ENCODE peak calls at places on chromosomes 12 and 14, in seven cellular contexts. V, X, G, E, L, S and J are unnamed samples.

GRCh38 chr12:32211066-32211768 is 104.6 kb downstream of the BICD1 start:
- DNase-seq in E (no peak), X (no peak), G (no peak), L (no peak), V (no peak), S (no peak), J (no peak)

GRCh38 chr14:63535918-63536317 is 7.3 kb downstream of the PPP2R5E start:
- DNase-seq in V (no peak), L (no peak), S (no peak), E (no peak), G (no peak), X (no peak), J (no peak)

GRCh38 chr12:127767631-127768030 is 499.3 kb upstream of the TMEM132C start:
- DNase-seq in V (no peak), E (no peak), L (no peak), X (no peak), G (no peak), S (no peak), J (no peak)

GRCh38 chr12:83321971-83322370 is 635.3 kb downstream of the TMTC2 start:
- DNase-seq in E (no peak), S (no peak), L (no peak), X (no peak), V (no peak), G (no peak), J (no peak)

GRCh38 chr14:76938092-76938500 is 90.4 kb downstream of the IRF2BPL start:
- DNase-seq in G (no peak), V (no peak), S (no peak), L (no peak), E (no peak), X (no peak), J (no peak)

GRCh38 chr14:75427126-75427481 is 718 bp upstream of the JDP2 start:
- DNase-seq in L (no peak), X (no peak), S (no peak), G (no peak), V (no peak), E (peak), J (no peak)

GRCh38 chr12:51533799-51534198 is 57.2 kb upstream of the SCN8A start:
- DNase-seq in L (no peak), X (no peak), E (no peak), S (no peak), V (no peak), G (no peak), J (no peak)

GRCh38 chr12:13165578-13166120 is 30.9 kb upstream of the EMP1 start:
- DNase-seq in X (peak), E (peak), S (no peak), G (no peak), L (no peak), V (no peak), J (no peak)

GRCh38 chr14:66624319-66624937 is 116.5 kb downstream of the GPHN start:
- DNase-seq in G (peak), V (peak), S (peak), E (no peak), L (peak), X (peak), J (peak)

GRCh38 chr12:98062464-98063245 is 452.7 kb upstream of the TMPO start:
- DNase-seq in V (no peak), G (no peak), S (no peak), L (no peak), X (no peak), E (no peak), J (no peak)

GRCh38 chr12:93089805-93090569 is 160.9 kb upstream of the EEA1 start:
- DNase-seq in V (no peak), S (peak), X (peak), L (no peak), E (no peak), G (no peak), J (no peak)

GRCh38 chr12:17215754-17216153 is 609.8 kb upstream of the LMO3 start:
- DNase-seq in S (no peak), E (no peak), G (no peak), L (no peak), X (peak), V (no peak), J (no peak)

GRCh38 chr14:105853907-105854599 is 327.7 kb downstream of the TMEM121 start:
- DNase-seq in G (no peak), X (no peak), L (no peak), S (no peak), E (no peak), V (no peak), J (no peak)

GRCh38 chr12:57088442-57089258 is at the start of gene NAB2:
- DNase-seq in L (peak), X (peak), S (peak), E (peak), G (peak), V (peak), J (peak)

GRCh38 chr12:57086951-57087688 is 1.8 kb upstream of the NAB2 start:
- DNase-seq in V (peak), G (no peak), S (peak), X (peak), L (no peak), E (peak), J (peak)

GRCh38 chr12:57089259-57090245 is 638 bp downstream of the NAB2 start:
- DNase-seq in V (peak), L (no peak), G (no peak), S (peak), E (peak), X (no peak), J (peak)

GRCh38 chr12:57085999-57086950 is 2.6 kb upstream of the NAB2 start:
- DNase-seq in V (peak), S (peak), L (no peak), X (no peak), E (peak), G (peak), J (peak)

DNA sequence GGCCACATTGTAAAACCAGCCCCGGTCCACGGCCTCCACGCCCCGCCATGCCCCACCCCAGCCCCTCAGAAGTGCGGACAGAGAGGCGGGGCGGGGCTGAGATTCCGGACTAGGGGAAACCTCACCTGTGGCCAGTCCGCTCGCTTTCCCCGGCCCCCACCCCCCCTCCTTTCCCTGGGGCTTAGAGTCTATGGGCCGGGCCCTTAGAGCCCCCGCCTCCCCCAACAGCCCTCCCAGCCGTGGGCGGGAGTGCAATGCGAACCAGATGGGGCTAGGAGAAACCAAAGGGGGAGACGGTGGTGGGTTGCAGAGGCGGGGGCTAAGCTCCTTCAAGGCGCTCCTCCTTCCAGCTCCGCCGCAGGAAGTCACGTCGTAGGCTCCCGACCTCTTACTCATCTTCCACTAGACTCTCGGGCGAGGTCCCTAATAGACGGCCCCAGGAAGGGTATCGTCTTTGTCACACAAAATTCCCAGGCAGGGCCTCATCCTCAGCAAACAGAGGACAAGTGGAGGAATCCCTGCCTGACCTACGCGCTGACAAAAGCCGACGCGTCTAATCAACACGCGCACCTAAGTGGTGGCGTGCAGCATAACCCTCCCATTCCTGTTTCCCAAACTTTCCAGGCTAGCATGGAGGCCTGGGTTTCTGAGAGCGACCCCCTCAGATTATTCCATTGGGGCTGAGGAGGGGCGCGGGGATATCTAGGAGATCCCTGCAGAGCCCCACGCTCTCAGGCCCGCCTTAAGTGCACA is 1.0 kb upstream of the NAB2 start:
- DNase-seq in V (peak), G (peak), L (peak), S (peak), E (peak), X (peak), J (peak)
- TF ChIP-seq JUND in V (no peak), G (no peak), L (no peak), S (no peak), E (no peak), X (no peak), J (no peak)

GRCh38 chr12:7092229-7092985 is at the start of gene C1R:
- DNase-seq in X (no peak), S (peak), L (no peak), V (peak), E (peak), G (peak), J (no peak)
- TF ChIP-seq JUND in X (no peak), S (no peak), L (no peak), V (no peak), E (no peak), G (no peak), J (no peak)

GRCh38 chr14:33842299-33842698 is 108.6 kb downstream of the EGLN3 start:
- DNase-seq in E (no peak), X (no peak), G (no peak), S (no peak), L (no peak), V (no peak), J (no peak)
- TF ChIP-seq JUND in E (no peak), X (no peak), G (no peak), S (no peak), L (no peak), V (no peak), J (no peak)

DNA sequence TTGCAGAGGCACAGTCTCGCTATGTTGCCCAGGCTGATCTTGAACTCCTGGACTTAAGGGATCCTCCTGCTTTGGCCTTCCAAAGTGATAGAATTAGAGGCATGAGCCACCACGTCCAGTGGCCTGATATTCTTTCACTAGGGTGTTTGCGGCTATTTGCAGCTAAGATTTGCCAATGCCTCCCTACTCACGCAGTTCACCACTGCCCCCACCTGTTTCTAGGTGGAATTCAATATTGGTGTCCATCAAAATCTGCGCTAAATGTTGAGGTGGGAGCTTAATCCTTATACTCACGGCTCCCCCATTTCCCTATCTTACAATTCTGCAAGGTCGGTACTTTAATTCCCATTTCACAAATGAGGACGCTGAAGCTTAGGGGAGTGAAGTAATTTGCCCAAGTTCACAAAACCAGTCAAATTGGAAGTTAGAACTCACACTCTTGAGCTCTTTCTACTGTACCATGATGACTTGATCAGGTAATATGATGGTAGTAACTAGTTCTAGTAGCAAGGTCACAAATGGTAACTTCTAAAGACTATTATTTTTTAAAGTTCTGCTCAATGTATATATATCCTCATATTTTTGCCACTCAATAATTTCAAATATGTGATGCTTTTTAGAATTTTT is 22.1 kb upstream of the LRRC9 start:
- DNase-seq in E (no peak), L (no peak), G (peak), V (peak), S (peak), X (peak), J (peak)
- TF ChIP-seq JUND in E (no peak), L (no peak), G (no peak), V (no peak), S (no peak), X (no peak), J (no peak)

GRCh38 chr14:29896354-29896768 is 31.3 kb downstream of the PRKD1 start:
- DNase-seq in E (no peak), G (peak), S (no peak), L (no peak), V (no peak), X (no peak), J (no peak)
- TF ChIP-seq JUND in E (no peak), G (no peak), S (no peak), L (no peak), V (no peak), X (no peak), J (no peak)

GRCh38 chr12:124921200-124922008 is 7.0 kb upstream of the UBC start:
- DNase-seq in G (peak), S (peak), L (peak), X (no peak), E (peak), V (peak), J (peak)
- TF ChIP-seq JUND in G (no peak), S (peak), L (peak), X (no peak), E (no peak), V (no peak), J (no peak)

DNA sequence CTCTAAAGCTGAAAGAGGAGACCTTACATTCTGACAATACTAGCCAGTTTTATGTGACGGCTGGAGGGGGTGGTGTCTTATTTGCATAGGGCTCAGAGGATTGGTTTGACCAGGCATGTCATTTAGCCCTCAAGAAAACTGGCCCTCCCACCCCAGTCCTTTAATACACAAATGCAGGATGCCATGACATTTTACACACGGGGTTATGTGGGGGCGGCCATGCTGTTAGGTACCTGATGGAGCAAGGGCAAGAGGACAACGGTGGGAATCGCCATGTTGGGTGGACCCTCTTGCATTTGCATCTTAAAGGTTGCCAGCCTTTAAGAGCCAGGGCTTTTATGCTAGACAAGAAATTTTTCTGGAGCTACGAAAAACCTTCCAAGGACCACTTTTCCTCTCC is 23.3 kb downstream of the MDM2 start:
- DNase-seq in L (no peak), X (no peak), V (no peak), E (no peak), G (no peak), S (no peak), J (peak)
- TF ChIP-seq JUND in L (no peak), X (no peak), V (no peak), E (no peak), G (no peak), S (no peak), J (no peak)

GRCh38 chr12:65308601-65309071 is 30.2 kb downstream of the MSRB3 start:
- DNase-seq in V (no peak), X (no peak), L (no peak), E (no peak), G (no peak), S (no peak), J (no peak)
- TF ChIP-seq JUND in V (peak), X (no peak), L (no peak), E (no peak), G (no peak), S (no peak), J (no peak)

GRCh38 chr12:48875944-48876520 is 10.4 kb upstream of the RND1 start:
- DNase-seq in V (no peak), X (no peak), L (no peak), S (no peak), E (no peak), G (no peak), J (no peak)
- TF ChIP-seq JUND in V (no peak), X (no peak), L (no peak), S (no peak), E (no peak), G (no peak), J (no peak)